ENCODE peak calls at places on chromosomes 1 and 21, in eight cellular contexts. One of them, this sample, is unnamed.

GRCh38 chr1:168491527-168492164 is 52.2 kb downstream of the XCL2 start:
- DNase-seq in esophagus muscularis mucosa: no peak
- DNase-seq in left ventricle myocardium inferior: no peak
- DNase-seq in fibroblast of pulmonary artery: no peak
- DNase-seq in GM12865: no peak
- DNase-seq in pancreas: no peak
- DNase-seq in GM06990: no peak
- DNase-seq in fibroblast of mammary gland: no peak
- DNase-seq in this sample: no peak

GRCh38 chr1:167052389-167052788 is 37.8 kb downstream of the GPA33 start:
- DNase-seq in esophagus muscularis mucosa: peak; percentile 89
- DNase-seq in left ventricle myocardium inferior: no peak
- DNase-seq in fibroblast of pulmonary artery: peak; percentile 4
- DNase-seq in GM12865: no peak
- DNase-seq in pancreas: no peak
- DNase-seq in GM06990: no peak
- DNase-seq in fibroblast of mammary gland: no peak
- DNase-seq in this sample: no peak

GRCh38 chr1:19639999-19640362 is 4.1 kb upstream of the NBL1 start:
- DNase-seq in esophagus muscularis mucosa: no peak
- DNase-seq in left ventricle myocardium inferior: no peak
- DNase-seq in fibroblast of pulmonary artery: no peak
- DNase-seq in GM12865: no peak
- DNase-seq in pancreas: no peak
- DNase-seq in GM06990: no peak
- DNase-seq in fibroblast of mammary gland: peak; percentile 70
- DNase-seq in this sample: no peak

GRCh38 chr1:200971955-200972711 is 51.4 kb downstream of the KIF21B start:
- DNase-seq in esophagus muscularis mucosa: no peak
- DNase-seq in left ventricle myocardium inferior: peak; percentile 56
- DNase-seq in fibroblast of pulmonary artery: peak; percentile 69
- DNase-seq in GM12865: peak; percentile 54
- DNase-seq in pancreas: peak; percentile 86
- DNase-seq in GM06990: no peak
- DNase-seq in fibroblast of mammary gland: peak; percentile 46
- DNase-seq in this sample: peak; percentile 78

GRCh38 chr21:35932232-35932911 is 128.0 kb downstream of the SETD4 start:
- DNase-seq in esophagus muscularis mucosa: peak; percentile 87
- DNase-seq in left ventricle myocardium inferior: peak; percentile 53
- DNase-seq in fibroblast of pulmonary artery: peak; percentile 95
- DNase-seq in GM12865: peak; percentile 73
- DNase-seq in pancreas: no peak
- DNase-seq in GM06990: peak; percentile 37
- DNase-seq in fibroblast of mammary gland: peak; percentile 99
- DNase-seq in this sample: peak; percentile 91

GRCh38 chr1:178538192-178538916 is 25.4 kb downstream of the TEX35 start:
- DNase-seq in esophagus muscularis mucosa: no peak
- DNase-seq in left ventricle myocardium inferior: no peak
- DNase-seq in fibroblast of pulmonary artery: peak; percentile 51
- DNase-seq in GM12865: no peak
- DNase-seq in pancreas: no peak
- DNase-seq in GM06990: no peak
- DNase-seq in fibroblast of mammary gland: peak; percentile 90
- DNase-seq in this sample: peak; percentile 66

GRCh38 chr21:19353271-19353670 is 949.7 kb upstream of the TMPRSS15 start:
- DNase-seq in esophagus muscularis mucosa: no peak
- DNase-seq in left ventricle myocardium inferior: no peak
- DNase-seq in fibroblast of pulmonary artery: no peak
- DNase-seq in GM12865: no peak
- DNase-seq in pancreas: no peak
- DNase-seq in GM06990: no peak
- DNase-seq in fibroblast of mammary gland: no peak
- DNase-seq in this sample: no peak

GRCh38 chr1:185969524-185969991 is 235.4 kb downstream of the HMCN1 start:
- DNase-seq in esophagus muscularis mucosa: no peak
- DNase-seq in left ventricle myocardium inferior: no peak
- DNase-seq in fibroblast of pulmonary artery: peak; percentile 32
- DNase-seq in GM12865: no peak
- DNase-seq in pancreas: no peak
- DNase-seq in GM06990: no peak
- DNase-seq in fibroblast of mammary gland: no peak
- DNase-seq in this sample: peak; percentile 17

GRCh38 chr21:38929137-38929536 is 123.4 kb downstream of the ETS2 start:
- DNase-seq in esophagus muscularis mucosa: no peak
- DNase-seq in left ventricle myocardium inferior: no peak
- DNase-seq in fibroblast of pulmonary artery: no peak
- DNase-seq in GM12865: no peak
- DNase-seq in pancreas: no peak
- DNase-seq in GM06990: no peak
- DNase-seq in fibroblast of mammary gland: no peak
- DNase-seq in this sample: no peak

GRCh38 chr1:92487078-92487605 is 417 bp upstream of the GFI1 start:
- DNase-seq in esophagus muscularis mucosa: no peak
- DNase-seq in left ventricle myocardium inferior: no peak
- DNase-seq in fibroblast of pulmonary artery: no peak
- DNase-seq in GM12865: no peak
- DNase-seq in pancreas: no peak
- DNase-seq in GM06990: no peak
- DNase-seq in fibroblast of mammary gland: no peak
- DNase-seq in this sample: no peak

GRCh38 chr1:92484472-92485373 is 2.0 kb downstream of the GFI1 start:
- DNase-seq in esophagus muscularis mucosa: no peak
- DNase-seq in left ventricle myocardium inferior: no peak
- DNase-seq in fibroblast of pulmonary artery: no peak
- DNase-seq in GM12865: peak; percentile 82
- DNase-seq in pancreas: peak; percentile 79
- DNase-seq in GM06990: peak; percentile 75
- DNase-seq in fibroblast of mammary gland: no peak
- DNase-seq in this sample: no peak

GRCh38 chr1:92486251-92487077 is at the start of gene GFI1:
- DNase-seq in esophagus muscularis mucosa: no peak
- DNase-seq in left ventricle myocardium inferior: peak; percentile 29
- DNase-seq in fibroblast of pulmonary artery: peak; percentile 17
- DNase-seq in GM12865: peak; percentile 84
- DNase-seq in pancreas: peak; percentile 88
- DNase-seq in GM06990: peak; percentile 77
- DNase-seq in fibroblast of mammary gland: no peak
- DNase-seq in this sample: no peak

GRCh38 chr1:92484171-92484471 is 2.6 kb downstream of the GFI1 start:
- DNase-seq in esophagus muscularis mucosa: no peak
- DNase-seq in left ventricle myocardium inferior: no peak
- DNase-seq in fibroblast of pulmonary artery: no peak
- DNase-seq in GM12865: no peak
- DNase-seq in pancreas: no peak
- DNase-seq in GM06990: no peak
- DNase-seq in fibroblast of mammary gland: no peak
- DNase-seq in this sample: no peak

DNA sequence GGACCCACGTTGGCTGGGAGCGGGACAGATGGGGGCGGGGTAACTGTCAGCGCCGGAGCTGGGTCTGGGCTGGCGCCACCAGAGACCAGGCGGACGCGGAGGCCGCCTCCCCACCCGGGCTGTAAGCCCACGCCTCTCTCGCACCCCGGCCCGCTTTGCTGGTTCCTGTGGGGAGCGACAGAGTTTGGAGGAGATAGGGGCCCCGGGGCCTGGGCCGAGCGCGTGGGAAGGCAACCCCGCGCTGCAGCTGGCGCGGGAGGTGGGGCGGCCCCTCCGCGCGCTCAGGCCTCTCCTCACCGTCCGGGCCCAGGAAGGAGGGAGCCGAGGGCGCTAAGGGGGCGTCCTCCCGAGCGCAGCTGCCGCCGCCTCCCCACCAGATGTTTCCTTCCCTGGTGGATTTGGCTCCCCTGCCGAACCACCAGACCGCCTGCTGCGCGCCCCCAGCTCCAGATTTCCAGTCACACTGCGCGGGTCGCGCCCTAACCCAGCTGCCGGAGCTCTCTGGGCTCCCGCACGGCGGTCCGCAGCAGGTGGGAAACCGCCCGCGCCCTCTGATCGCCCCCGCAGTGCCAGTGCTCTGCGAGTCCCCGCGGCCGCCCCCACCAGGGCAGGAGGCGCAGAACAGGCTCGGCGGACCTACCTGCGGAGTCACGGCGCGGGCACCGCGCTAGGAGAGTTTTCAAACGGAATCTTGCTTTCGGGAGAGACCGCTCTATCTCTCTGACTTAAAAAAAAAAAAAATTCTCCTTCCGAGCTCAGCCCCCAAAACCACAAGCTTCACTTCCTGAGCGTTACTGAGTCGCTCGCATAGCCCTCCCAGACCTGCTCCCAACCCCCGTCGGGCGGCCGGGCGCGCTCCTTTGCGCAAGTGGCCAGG is 1.1 kb downstream of the GFI1 start:
- DNase-seq in esophagus muscularis mucosa: no peak
- DNase-seq in left ventricle myocardium inferior: peak; percentile 34
- DNase-seq in fibroblast of pulmonary artery: no peak
- DNase-seq in GM12865: peak; percentile 93
- DNase-seq in pancreas: peak; percentile 90
- DNase-seq in GM06990: peak; percentile 84
- DNase-seq in fibroblast of mammary gland: no peak
- DNase-seq in this sample: peak; percentile 34
- TF ChIP-seq CTCF in esophagus muscularis mucosa: no peak
- TF ChIP-seq CTCF in left ventricle myocardium inferior: peak; percentile 24
- TF ChIP-seq CTCF in fibroblast of pulmonary artery: peak; percentile 19
- TF ChIP-seq CTCF in GM12865: peak; percentile 60
- TF ChIP-seq CTCF in pancreas: peak; percentile 35
- TF ChIP-seq CTCF in GM06990: peak; percentile 68
- TF ChIP-seq CTCF in fibroblast of mammary gland: no peak
- TF ChIP-seq CTCF in this sample: no peak

GRCh38 chr1:177385760-177386698 is 215.3 kb downstream of the BRINP2 start:
- DNase-seq in esophagus muscularis mucosa: no peak
- DNase-seq in left ventricle myocardium inferior: no peak
- DNase-seq in fibroblast of pulmonary artery: no peak
- DNase-seq in GM12865: peak; percentile 54
- DNase-seq in pancreas: no peak
- DNase-seq in GM06990: peak; percentile 4
- DNase-seq in fibroblast of mammary gland: peak; percentile 51
- DNase-seq in this sample: no peak
- H3K4me3 ChIP-seq in esophagus muscularis mucosa: no peak overlapping the region
- H3K4me3 ChIP-seq in left ventricle myocardium inferior: no peak overlapping the region
- H3K4me3 ChIP-seq in fibroblast of pulmonary artery: no peak overlapping the region
- H3K4me3 ChIP-seq in GM12865: no peak overlapping the region
- H3K4me3 ChIP-seq in pancreas: no peak overlapping the region
- H3K4me3 ChIP-seq in GM06990: no peak overlapping the region
- H3K4me3 ChIP-seq in fibroblast of mammary gland: no peak overlapping the region
- H3K4me3 ChIP-seq in this sample: no peak overlapping the region

GRCh38 chr1:14924012-14924452 is 229.5 kb upstream of the TMEM51 start:
- DNase-seq in esophagus muscularis mucosa: no peak
- DNase-seq in left ventricle myocardium inferior: peak; percentile 71
- DNase-seq in fibroblast of pulmonary artery: peak; percentile 61
- DNase-seq in GM12865: peak; percentile 45
- DNase-seq in pancreas: peak; percentile 80
- DNase-seq in GM06990: peak; percentile 35
- DNase-seq in fibroblast of mammary gland: peak; percentile 45
- DNase-seq in this sample: peak; percentile 80

GRCh38 chr1:14926818-14927555 is 226.6 kb upstream of the TMEM51 start:
- DNase-seq in esophagus muscularis mucosa: no peak
- DNase-seq in left ventricle myocardium inferior: no peak
- DNase-seq in fibroblast of pulmonary artery: no peak
- DNase-seq in GM12865: no peak
- DNase-seq in pancreas: no peak
- DNase-seq in GM06990: no peak
- DNase-seq in fibroblast of mammary gland: no peak
- DNase-seq in this sample: no peak

GRCh38 chr1:14926214-14926613 is 227.3 kb upstream of the TMEM51 start:
- DNase-seq in esophagus muscularis mucosa: no peak
- DNase-seq in left ventricle myocardium inferior: no peak
- DNase-seq in fibroblast of pulmonary artery: no peak
- DNase-seq in GM12865: no peak
- DNase-seq in pancreas: no peak
- DNase-seq in GM06990: no peak
- DNase-seq in fibroblast of mammary gland: no peak
- DNase-seq in this sample: no peak

GRCh38 chr1:14924455-14925325 is 228.9 kb upstream of the TMEM51 start:
- DNase-seq in esophagus muscularis mucosa: no peak
- DNase-seq in left ventricle myocardium inferior: peak; percentile 64
- DNase-seq in fibroblast of pulmonary artery: peak; percentile 23
- DNase-seq in GM12865: no peak
- DNase-seq in pancreas: peak; percentile 86
- DNase-seq in GM06990: peak; percentile 22
- DNase-seq in fibroblast of mammary gland: peak; percentile 49
- DNase-seq in this sample: peak; percentile 56

GRCh38 chr1:14925336-14926136 is 228.0 kb upstream of the TMEM51 start:
- DNase-seq in esophagus muscularis mucosa: no peak
- DNase-seq in left ventricle myocardium inferior: no peak
- DNase-seq in fibroblast of pulmonary artery: no peak
- DNase-seq in GM12865: no peak
- DNase-seq in pancreas: no peak
- DNase-seq in GM06990: no peak
- DNase-seq in fibroblast of mammary gland: no peak
- DNase-seq in this sample: no peak
- TF ChIP-seq CTCF in esophagus muscularis mucosa: no peak
- TF ChIP-seq CTCF in left ventricle myocardium inferior: no peak
- TF ChIP-seq CTCF in fibroblast of pulmonary artery: no peak
- TF ChIP-seq CTCF in GM12865: no peak
- TF ChIP-seq CTCF in pancreas: no peak
- TF ChIP-seq CTCF in GM06990: no peak
- TF ChIP-seq CTCF in fibroblast of mammary gland: no peak
- TF ChIP-seq CTCF in this sample: no peak

GRCh38 chr1:115768549-115768948 is at the start of gene CASQ2:
- DNase-seq in esophagus muscularis mucosa: peak; percentile 91
- DNase-seq in left ventricle myocardium inferior: peak; percentile 75
- DNase-seq in fibroblast of pulmonary artery: no peak
- DNase-seq in GM12865: no peak
- DNase-seq in pancreas: no peak
- DNase-seq in GM06990: no peak
- DNase-seq in fibroblast of mammary gland: no peak
- DNase-seq in this sample: no peak

GRCh38 chr1:115767403-115767802 is 1.1 kb downstream of the CASQ2 start:
- DNase-seq in esophagus muscularis mucosa: peak; percentile 91
- DNase-seq in left ventricle myocardium inferior: no peak
- DNase-seq in fibroblast of pulmonary artery: no peak
- DNase-seq in GM12865: no peak
- DNase-seq in pancreas: no peak
- DNase-seq in GM06990: no peak
- DNase-seq in fibroblast of mammary gland: no peak
- DNase-seq in this sample: no peak

GRCh38 chr1:115771094-115771846 is 2.8 kb upstream of the CASQ2 start:
- DNase-seq in esophagus muscularis mucosa: peak; percentile 29
- DNase-seq in left ventricle myocardium inferior: no peak
- DNase-seq in fibroblast of pulmonary artery: no peak
- DNase-seq in GM12865: no peak
- DNase-seq in pancreas: no peak
- DNase-seq in GM06990: no peak
- DNase-seq in fibroblast of mammary gland: peak; percentile 18
- DNase-seq in this sample: no peak

DNA sequence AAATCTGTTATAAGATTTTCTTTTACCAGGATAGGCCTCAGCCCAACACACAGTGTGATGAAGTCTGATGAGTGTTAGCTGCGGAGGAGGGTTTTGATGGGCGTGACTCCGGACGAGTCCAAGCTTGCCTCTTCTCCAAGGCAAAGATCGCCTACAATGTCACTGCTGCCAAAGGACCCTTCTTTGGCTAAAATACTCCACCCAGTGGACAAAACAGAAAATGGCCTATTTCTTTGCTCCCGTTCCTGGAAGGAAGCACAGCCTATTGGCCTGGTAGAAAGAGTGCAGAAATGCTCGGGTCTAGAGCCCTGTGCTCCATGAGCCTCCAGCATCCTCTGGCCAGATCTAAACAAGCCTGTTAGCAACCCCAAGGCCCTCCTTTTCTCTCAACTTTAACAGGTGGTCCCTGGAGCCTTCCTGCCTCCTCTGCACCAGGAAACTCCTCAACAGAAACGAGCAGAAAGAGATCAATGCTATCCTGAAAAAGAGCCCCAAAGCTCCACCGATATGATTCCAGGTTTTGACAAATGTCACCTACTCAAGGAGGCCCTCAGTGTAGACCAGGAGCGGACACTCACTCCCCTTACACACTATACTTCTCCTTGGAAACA is 3.4 kb upstream of the CASQ2 start:
- DNase-seq in esophagus muscularis mucosa: peak; percentile 92
- DNase-seq in left ventricle myocardium inferior: peak; percentile 54
- DNase-seq in fibroblast of pulmonary artery: peak; percentile 87
- DNase-seq in GM12865: peak; percentile 81
- DNase-seq in pancreas: no peak
- DNase-seq in GM06990: peak; percentile 13
- DNase-seq in fibroblast of mammary gland: peak; percentile 94
- DNase-seq in this sample: peak; percentile 89
- H3K4me3 ChIP-seq in esophagus muscularis mucosa: peak overlapping the region; percentile 40
- H3K4me3 ChIP-seq in left ventricle myocardium inferior: peak overlapping the region; percentile 41
- H3K4me3 ChIP-seq in fibroblast of pulmonary artery: no peak overlapping the region
- H3K4me3 ChIP-seq in GM12865: no peak overlapping the region
- H3K4me3 ChIP-seq in pancreas: peak overlapping the region; percentile 2
- H3K4me3 ChIP-seq in GM06990: no peak overlapping the region
- H3K4me3 ChIP-seq in fibroblast of mammary gland: no peak overlapping the region
- H3K4me3 ChIP-seq in this sample: no peak overlapping the region

This sample was measured in cardiac fibroblast.